ENCODE peak calls at places on chromosomes 16 and 17, in six cellular contexts. S is suprapubic skin, W is NB4, A is cardiac muscle cell, Y is spleen, Z is ascending aorta. G is an unnamed sample.

GRCh38 chr17:37610971-37611370 is 1.8 kb upstream of the SYNRG start:
- DNase-seq in A (no peak), W (peak), Y (no peak), Z (no peak), S (no peak), G (no peak)

GRCh38 chr17:34665150-34665802 is 85.9 kb downstream of the TMEM132E start:
- DNase-seq in A (no peak), S (no peak), Z (no peak), W (peak), Y (no peak), G (no peak)

GRCh38 chr16:9159839-9160550 is 68.6 kb downstream of the HAPSTR1 start:
- DNase-seq in A (peak), Z (no peak), W (peak), Y (no peak), S (no peak), G (peak)

GRCh38 chr17:45958994-45959665 is 39.9 kb upstream of the STH start:
- DNase-seq in W (no peak), Z (no peak), A (no peak), Y (no peak), S (no peak), G (no peak)

GRCh38 chr17:8320990-8321389 is 10.9 kb downstream of the ARHGEF15 start:
- DNase-seq in Z (no peak), S (no peak), W (peak), A (no peak), Y (no peak), G (no peak)

GRCh38 chr16:64730261-64730660 is 391.6 kb downstream of the CDH11 start:
- DNase-seq in Z (no peak), Y (no peak), S (no peak), A (no peak), W (no peak), G (no peak)

GRCh38 chr17:64369007-64369893 is 21.4 kb downstream of the PECAM1 start:
- DNase-seq in S (no peak), Y (no peak), Z (no peak), W (no peak), A (no peak), G (no peak)

GRCh38 chr16:82761858-82762257 is 135.1 kb downstream of the CDH13 start:
- DNase-seq in Y (no peak), S (no peak), W (no peak), Z (no peak), A (peak), G (no peak)

GRCh38 chr17:74089869-74090464 is 113.5 kb upstream of the RPL38 start:
- DNase-seq in W (peak), A (peak), Y (no peak), S (no peak), Z (peak), G (no peak)

GRCh38 chr17:77385750-77386501 is 245.2 kb downstream of the SEC14L1 start:
- DNase-seq in W (no peak), Z (no peak), A (peak), Y (no peak), S (no peak), G (peak)

GRCh38 chr17:8072727-8073461 is 14.6 kb downstream of the ALOX12B start:
- DNase-seq in A (no peak), S (no peak), W (no peak), Y (peak), Z (no peak), G (no peak)

GRCh38 chr17:13127921-13128582 is 110.2 kb upstream of the ELAC2 start:
- DNase-seq in Z (no peak), W (no peak), Y (no peak), S (no peak), A (no peak), G (no peak)

GRCh38 chr17:27861979-27862378 is 31.2 kb downstream of the LYRM9 start:
- DNase-seq in Z (no peak), Y (no peak), A (no peak), W (no peak), S (no peak), G (no peak)

GRCh38 chr16:86733526-86734254 is 155.3 kb downstream of the FOXL1 start:
- DNase-seq in W (no peak), S (no peak), Y (no peak), A (no peak), Z (no peak), G (no peak)

GRCh38 chr17:21676281-21677111 is 15.8 kb upstream of the KCNJ18 start:
- DNase-seq in Y (peak), Z (peak), W (no peak), A (no peak), S (peak), G (no peak)

GRCh38 chr16:30956601-30957455 is 726 bp upstream of the SETD1A start:
- DNase-seq in Z (peak), Y (peak), S (peak), W (peak), A (peak), G (peak)

GRCh38 chr17:58525239-58525638 is 10.8 kb upstream of the MTMR4 start:
- DNase-seq in W (no peak), S (peak), A (peak), Z (peak), Y (no peak), G (peak)

GRCh38 chr16:71359431-71359830 is 908 bp downstream of the CALB2 start:
- DNase-seq in A (no peak), Z (no peak), Y (no peak), S (no peak), W (no peak), G (no peak)

GRCh38 chr17:45282683-45283644 is 21.1 kb upstream of the SPATA32 start:
- DNase-seq in Z (no peak), A (peak), S (peak), Y (no peak), W (no peak), G (peak)

GRCh38 chr17:44758414-44759095 is at the start of gene ADAM11:
- DNase-seq in W (no peak), Y (no peak), Z (no peak), A (no peak), S (no peak), G (no peak)

GRCh38 chr17:72171703-72172670 is 51.2 kb downstream of the SOX9 start:
- DNase-seq in S (no peak), Z (no peak), A (no peak), W (no peak), Y (no peak), G (no peak)

GRCh38 chr16:30335598-30336474 is 19.3 kb downstream of the CD2BP2 start:
- DNase-seq in Z (no peak), W (peak), S (peak), Y (peak), A (peak), G (no peak)

GRCh38 chr16:73371584-73372319 is 323.8 kb upstream of the ZFHX3 start:
- DNase-seq in W (no peak), Z (no peak), Y (no peak), A (no peak), S (no peak), G (no peak)

GRCh38 chr17:20294120-20294519 is 173.2 kb downstream of the LGALS9B start:
- DNase-seq in Y (no peak), S (no peak), W (no peak), A (no peak), Z (no peak), G (no peak)

GRCh38 chr17:17551361-17551760 is 40.1 kb downstream of the PEMT start:
- DNase-seq in Y (no peak), W (no peak), Z (no peak), A (peak), S (no peak), G (peak)

GRCh38 chr17:66675991-66676371 is 158.9 kb upstream of the CACNG5 start:
- DNase-seq in Y (no peak), W (no peak), S (no peak), A (no peak), Z (no peak), G (no peak)

GRCh38 chr17:5533486-5534315 is 47.3 kb downstream of the MIS12 start:
- DNase-seq in W (no peak), Y (no peak), A (no peak), S (no peak), Z (peak), G (no peak)

GRCh38 chr17:50934672-50935200 is 68.6 kb upstream of the TOB1 start:
- DNase-seq in W (no peak), A (no peak), S (no peak), Z (no peak), Y (no peak), G (no peak)

GRCh38 chr16:31700200-31700529 is 172.5 kb downstream of the AHSP start:
- DNase-seq in W (no peak), A (no peak), Y (no peak), S (no peak), Z (no peak), G (no peak)

GRCh38 chr16:2370725-2371124 is 30.2 kb upstream of the ABCA3 start:
- DNase-seq in Z (no peak), S (no peak), Y (no peak), W (no peak), A (no peak), G (no peak)

GRCh38 chr17:75267146-75267402 is 4.0 kb downstream of the MIF4GD start:
- DNase-seq in S (no peak), A (no peak), Z (no peak), W (peak), Y (no peak), G (no peak)

GRCh38 chr16:80720759-80721470 is 83.5 kb downstream of the CDYL2 start:
- DNase-seq in Y (no peak), Z (no peak), W (no peak), A (no peak), S (no peak), G (no peak)

GRCh38 chr17:80781851-80782277 is 209.8 kb upstream of the CHMP6 start:
- DNase-seq in W (peak), A (no peak), Z (peak), S (no peak), Y (no peak), G (no peak)

GRCh38 chr16:22660441-22661160 is 149.9 kb downstream of the NPIPB5 start:
- DNase-seq in A (no peak), Z (peak), S (no peak), Y (no peak), W (no peak), G (no peak)

GRCh38 chr17:27491713-27492190 is 35.5 kb downstream of the KSR1 start:
- DNase-seq in Y (no peak), Z (no peak), A (no peak), S (no peak), W (no peak), G (no peak)

GRCh38 chr16:61228371-61228770 is 807.9 kb downstream of the CDH8 start:
- DNase-seq in Y (no peak), A (no peak), Z (no peak), S (no peak), W (no peak), G (no peak)

GRCh38 chr16:70470927-70471341 is 16.5 kb downstream of the FCSK start:
- DNase-seq in W (no peak), A (peak), S (peak), Y (no peak), Z (no peak), G (peak)

GRCh38 chr16:75818491-75818890 is 92.2 kb upstream of the CPHXL start:
- DNase-seq in S (no peak), A (peak), W (no peak), Z (no peak), Y (no peak), G (no peak)
- TF ChIP-seq CTCF in S (no peak), A (no peak), W (no peak), Z (no peak), Y (no peak), G (no peak)

GRCh38 chr16:85288341-85288868 is 176.1 kb upstream of the CIBAR2 start:
- DNase-seq in A (no peak), Y (no peak), S (no peak), W (no peak), Z (no peak), G (no peak)

GRCh38 chr16:85288869-85289660 is 176.8 kb upstream of the CIBAR2 start:
- DNase-seq in S (no peak), Z (no peak), Y (no peak), A (no peak), W (no peak), G (no peak)

GRCh38 chr16:85290626-85291301 is 178.5 kb upstream of the CIBAR2 start:
- DNase-seq in Z (no peak), Y (no peak), S (no peak), W (no peak), A (no peak), G (no peak)

GRCh38 chr16:85291302-85292148 is 179.3 kb upstream of the CIBAR2 start:
- DNase-seq in S (no peak), Z (no peak), A (peak), W (peak), Y (peak), G (peak)

DNA sequence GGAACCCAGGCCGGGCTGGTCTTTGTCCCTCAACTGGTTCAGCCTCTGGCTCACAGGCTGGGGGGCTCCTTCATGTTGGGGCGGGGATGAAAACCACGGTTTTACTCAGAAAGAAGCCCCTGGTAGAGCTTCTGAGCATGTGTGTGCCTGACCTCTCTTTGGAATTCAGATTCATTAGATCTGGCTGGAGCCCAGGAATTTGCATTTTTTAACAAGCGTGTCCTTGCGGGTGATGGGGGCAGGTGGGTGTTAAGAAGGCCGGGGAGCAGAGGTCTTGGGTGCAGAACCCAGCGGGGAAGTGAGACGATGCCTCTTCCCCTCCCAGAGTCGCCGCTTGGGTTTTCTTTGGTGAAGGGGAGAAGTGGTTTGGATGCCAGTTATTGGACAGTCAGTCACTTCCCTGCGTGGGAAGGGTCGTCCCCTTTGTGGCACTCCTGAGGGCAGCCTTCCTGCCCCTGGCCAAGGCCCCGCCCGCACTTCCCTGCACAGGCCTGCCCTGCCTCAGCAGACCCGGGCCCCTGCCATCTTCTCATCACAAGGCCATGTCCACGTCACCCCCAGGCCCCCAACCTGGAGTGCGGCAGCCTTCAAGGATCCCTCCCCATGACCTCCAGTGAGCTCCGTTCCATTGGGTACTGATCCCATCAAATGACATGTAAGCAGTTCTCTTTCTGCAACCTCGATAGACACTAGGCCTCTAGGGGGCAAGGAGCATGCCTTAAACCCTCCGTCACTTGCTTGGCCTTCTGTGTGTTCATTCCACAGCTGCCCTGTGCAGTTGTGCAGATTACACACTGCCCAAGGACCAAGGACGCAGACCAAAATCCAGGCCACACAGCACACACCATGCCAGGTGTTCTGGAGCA is 177.7 kb upstream of the CIBAR2 start:
- DNase-seq in A (no peak), S (no peak), W (no peak), Z (no peak), Y (no peak), G (no peak)
- TF ChIP-seq CTCF in A (no peak), S (no peak), W (no peak), Z (no peak), Y (no peak), G (no peak)

GRCh38 chr16:4309833-4310266 is 6.0 kb upstream of the GLIS2 start:
- DNase-seq in Z (peak), Y (peak), W (no peak), S (no peak), A (peak), G (peak)
- TF ChIP-seq CTCF in Z (peak), Y (peak), W (peak), S (peak), A (peak), G (peak)

GRCh38 chr16:55057866-55058265 is 127.2 kb downstream of the IRX5 start:
- DNase-seq in W (no peak), Z (no peak), S (no peak), A (no peak), Y (peak), G (no peak)

GRCh38 chr16:55056585-55057520 is 126.2 kb downstream of the IRX5 start:
- DNase-seq in Y (peak), Z (no peak), W (no peak), S (no peak), A (peak), G (no peak)

GRCh38 chr16:55053071-55053415 is 122.4 kb downstream of the IRX5 start:
- DNase-seq in Z (no peak), Y (peak), S (no peak), A (no peak), W (no peak), G (no peak)

GRCh38 chr16:55052335-55053070 is 121.8 kb downstream of the IRX5 start:
- DNase-seq in A (peak), S (no peak), W (no peak), Z (peak), Y (peak), G (no peak)

DNA sequence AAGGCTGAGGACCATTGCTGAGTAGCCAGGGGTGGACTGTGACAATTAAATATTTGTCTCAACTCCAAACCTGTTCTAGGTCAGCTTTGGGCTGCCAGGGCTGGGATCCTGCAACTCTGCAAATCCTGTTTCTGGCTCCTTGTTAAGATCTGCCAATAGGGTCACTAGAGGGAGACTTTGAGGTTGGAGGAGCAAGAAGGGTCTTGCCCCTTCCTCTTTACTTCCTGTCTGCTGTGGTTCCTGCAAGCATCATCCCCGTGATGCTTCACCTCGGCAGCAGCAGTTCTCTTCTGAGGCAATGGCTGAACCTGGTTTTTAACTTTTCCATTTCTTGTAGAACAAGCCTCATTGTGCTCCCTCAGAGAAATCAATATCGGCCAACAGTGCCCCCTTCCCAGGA is 124.6 kb downstream of the IRX5 start:
- DNase-seq in W (peak), Y (no peak), Z (no peak), A (no peak), S (no peak), G (no peak)
- TF ChIP-seq CTCF in W (no peak), Y (no peak), Z (no peak), A (no peak), S (no peak), G (no peak)

DNA sequence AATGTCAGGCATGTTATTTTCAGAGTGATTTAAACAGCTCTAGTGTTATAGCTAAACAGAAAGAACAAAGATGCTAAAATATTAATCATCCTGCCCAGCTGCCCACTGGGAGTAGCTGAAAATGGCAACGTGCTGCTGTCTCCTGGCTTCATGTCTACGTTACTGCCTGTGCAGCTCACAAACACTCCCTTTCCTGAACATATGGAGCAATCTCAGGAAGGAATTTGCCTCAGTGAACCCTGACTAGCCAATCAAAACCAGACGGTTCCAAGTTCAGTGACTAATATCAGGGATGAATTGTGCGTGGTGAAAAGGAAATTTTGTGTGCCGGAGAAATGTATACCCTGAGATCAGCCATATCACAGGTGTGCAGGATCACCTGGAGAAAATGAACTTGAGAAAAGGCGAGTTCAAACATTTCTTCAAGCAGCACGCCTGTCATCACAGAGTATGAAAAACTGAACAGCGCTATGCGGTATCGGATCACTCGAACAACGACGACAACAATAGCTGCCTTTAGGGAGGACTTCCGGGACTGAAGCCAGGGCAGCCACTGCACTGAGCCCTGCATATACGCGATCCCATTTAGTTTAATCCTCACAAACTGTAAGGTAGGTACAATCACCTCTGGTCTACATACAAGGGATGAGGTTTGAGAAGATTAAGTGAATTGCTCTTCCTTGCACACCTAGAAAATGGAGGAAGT is 110.3 kb downstream of the STX8 start:
- DNase-seq in W (no peak), S (no peak), A (peak), Z (peak), Y (no peak), G (no peak)
- TF ChIP-seq CTCF in W (no peak), S (no peak), A (peak), Z (no peak), Y (no peak), G (no peak)

GRCh38 chr16:89334461-89334860 is 117.0 kb downstream of the ZNF778 start:
- DNase-seq in A (no peak), W (no peak), Y (no peak), S (no peak), Z (no peak), G (no peak)

GRCh38 chr16:89332248-89333245 is 115.0 kb downstream of the ZNF778 start:
- DNase-seq in S (peak), Z (no peak), A (no peak), W (no peak), Y (no peak), G (no peak)

GRCh38 chr16:89335803-89336485 is 118.4 kb downstream of the ZNF778 start:
- DNase-seq in S (no peak), Y (no peak), A (no peak), W (no peak), Z (no peak), G (no peak)

GRCh38 chr16:89334050-89334449 is 116.5 kb downstream of the ZNF778 start:
- DNase-seq in Z (no peak), A (no peak), W (no peak), S (peak), Y (no peak), G (no peak)

DNA sequence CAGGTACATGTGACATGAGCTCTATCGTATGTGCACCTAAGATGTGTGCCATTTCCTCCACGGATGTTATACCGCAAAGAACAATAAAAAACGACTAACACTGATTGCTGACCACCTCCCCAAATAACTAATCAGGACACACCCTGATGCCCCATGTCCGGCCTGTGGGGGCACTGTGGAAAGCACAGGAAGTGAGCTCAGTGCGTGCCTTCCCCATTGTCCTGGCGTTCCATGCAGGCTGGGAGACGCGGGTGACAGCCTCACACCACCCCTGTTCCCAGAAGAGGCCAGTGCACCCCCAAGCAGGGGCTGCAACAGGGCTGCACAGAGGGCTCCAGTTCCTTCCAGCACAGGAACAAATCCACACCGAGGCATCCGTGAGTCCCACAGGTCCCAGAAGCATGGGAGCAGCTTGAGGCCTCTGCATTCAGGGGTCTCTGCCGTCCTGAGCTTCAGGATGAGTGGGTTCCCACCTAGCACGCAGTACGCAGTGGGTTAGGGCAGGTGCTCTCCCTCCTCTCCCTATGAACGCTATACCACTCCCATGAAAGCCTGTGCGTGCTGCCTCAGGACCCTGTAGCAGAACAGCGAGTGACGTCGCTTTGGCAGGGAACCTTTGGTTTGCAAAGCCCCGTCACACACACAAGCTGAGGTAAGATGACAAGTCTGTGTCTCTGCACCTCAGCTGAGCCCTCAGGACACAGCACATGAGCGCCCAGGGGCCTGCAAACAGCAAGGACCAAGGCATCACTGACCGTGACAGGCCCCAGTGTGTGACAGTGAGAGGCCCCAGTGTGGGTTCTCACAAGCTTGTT is 117.7 kb downstream of the ZNF778 start:
- DNase-seq in S (no peak), Y (no peak), A (no peak), W (no peak), Z (no peak), G (no peak)
- TF ChIP-seq CTCF in S (no peak), Y (no peak), A (peak), W (no peak), Z (no peak), G (peak)

G was measured in left ventricle myocardium inferior.